ENCODE peak calls at places on chromosomes 16 and 17, in four cellular contexts. E is neural progenitor cell, O is small intestine, Q is lower lobe of right lung. T is an unnamed sample. For H3K4me1, the result is how much of the 10 kb centered on the place peaks cover.

GRCh38 chr16:49452568-49452967 is 79.0 kb downstream of the C16orf78 start:
- DNase-seq in E (peak), O (no peak), Q (no peak), T (no peak)

GRCh38 chr16:79089735-79090284 is 510.7 kb downstream of the MAF start:
- DNase-seq in E (no peak), O (peak), Q (no peak), T (no peak)

GRCh38 chr16:14489460-14489859 is 140.6 kb downstream of the PARN start:
- DNase-seq in E (peak), O (no peak), Q (no peak), T (no peak)

GRCh38 chr16:3138823-3139426 is 4.1 kb downstream of the ZNF213 start:
- DNase-seq in E (no peak), O (no peak), Q (no peak), T (no peak)

GRCh38 chr17:53646835-53647234 is 175.9 kb upstream of the KIF2B start:
- DNase-seq in E (no peak), O (no peak), Q (no peak), T (no peak)

GRCh38 chr16:85354623-85355514 is 242.6 kb upstream of the CIBAR2 start:
- DNase-seq in E (no peak), O (no peak), Q (no peak), T (no peak)

GRCh38 chr16:53672461-53672860 is 31.2 kb downstream of the RPGRIP1L start:
- DNase-seq in E (no peak), O (no peak), Q (no peak), T (no peak)

GRCh38 chr16:82583415-82583814 is 43.4 kb upstream of the CDH13 start:
- DNase-seq in E (no peak), O (no peak), Q (no peak), T (no peak)

GRCh38 chr17:18191071-18191667 is 7.5 kb downstream of the ALKBH5 start:
- DNase-seq in E (no peak), O (peak), Q (no peak), T (peak)

GRCh38 chr17:18191967-18192366 is 8.3 kb downstream of the ALKBH5 start:
- DNase-seq in E (no peak), O (no peak), Q (no peak), T (peak)

GRCh38 chr17:18194804-18195203 is 11.2 kb downstream of the ALKBH5 start:
- DNase-seq in E (no peak), O (no peak), Q (no peak), T (no peak)

GRCh38 chr17:18195246-18195645 is 11.6 kb downstream of the ALKBH5 start:
- DNase-seq in E (no peak), O (no peak), Q (no peak), T (no peak)

DNA sequence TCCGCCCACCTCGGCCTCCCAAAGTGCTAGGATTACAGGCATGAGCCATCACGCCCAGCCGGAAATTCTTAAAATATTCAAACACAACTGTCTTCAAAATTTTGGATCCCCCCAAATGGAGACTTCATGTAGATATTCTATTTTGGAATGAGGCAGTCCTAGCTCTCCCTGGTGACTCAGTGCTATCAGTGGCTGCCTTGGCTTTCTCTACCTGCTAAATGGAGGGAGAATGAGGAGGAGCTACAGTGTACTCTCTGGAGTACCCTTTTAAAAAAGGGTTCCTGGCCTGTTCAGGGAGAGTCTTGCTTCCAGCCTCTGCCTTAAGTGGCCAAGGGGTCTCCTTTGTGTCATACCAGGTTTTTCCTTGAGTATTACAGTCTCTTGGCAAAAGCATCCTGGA is 10.8 kb downstream of the ALKBH5 start:
- DNase-seq in E (no peak), O (no peak), Q (no peak), T (no peak)
- H3K4me1 ChIP-seq in E (under half), O (under half), Q (half or more), T (under half)

GRCh38 chr17:46139365-46140210 is 53.6 kb downstream of the KANSL1 start:
- DNase-seq in E (no peak), O (no peak), Q (no peak), T (no peak)
- H3K4me1 ChIP-seq in E (under half), O (under half), Q (half or more), T (under half)

GRCh38 chr17:81411305-81411704 is 16.0 kb downstream of the BAHCC1 start:
- DNase-seq in E (no peak), O (no peak), Q (no peak), T (no peak)
- H3K4me1 ChIP-seq in E (under half), O (under half), Q (under half), T (under half)

GRCh38 chr17:76023900-76024237 is 3.2 kb downstream of the EVPL start:
- DNase-seq in E (no peak), O (no peak), Q (no peak), T (no peak)
- H3K4me1 ChIP-seq in E (under half), O (under half), Q (under half), T (under half)

GRCh38 chr16:87723224-87723619 is 42.6 kb downstream of the KLHDC4 start:
- DNase-seq in E (no peak), O (peak), Q (no peak), T (peak)
- H3K4me1 ChIP-seq in E (under half), O (under half), Q (under half), T (under half)

GRCh38 chr17:8224891-8225812 is 14.8 kb upstream of the AURKB start:
- DNase-seq in E (no peak), O (no peak), Q (no peak), T (no peak)
- H3K4me1 ChIP-seq in E (under half), O (under half), Q (under half), T (under half)